ENCODE peak calls at places on chromosomes 13 and 19, in ten cellular contexts. P, X, L, Y, R, I, Z, K, M and J are unnamed samples.

GRCh38 chr19:13051581-13052165 is 51.0 kb downstream of the LYL1 start:
- DNase-seq in Y (peak; percentile 75), X (peak; percentile 76), M (peak; percentile 85), I (peak; percentile 67), Z (peak; percentile 48), P (peak; percentile 69), K (peak; percentile 73), R (no peak), L (peak; percentile 49), J (no peak)

GRCh38 chr19:23799321-23799720 is 40.6 kb upstream of the ZNF681 start:
- DNase-seq in P (no peak), L (no peak), M (no peak), Y (no peak), Z (no peak), K (no peak), R (no peak), I (no peak), X (no peak), J (no peak)

GRCh38 chr19:3683866-3684816 is 16.1 kb downstream of the PIP5K1C start:
- DNase-seq in Y (no peak), K (no peak), I (no peak), X (no peak), M (no peak), L (no peak), R (no peak), P (no peak), Z (peak; percentile 22), J (no peak)

GRCh38 chr19:14443632-14444216 is 10.6 kb downstream of the PKN1 start:
- DNase-seq in K (no peak), Y (no peak), Z (no peak), L (no peak), I (no peak), X (no peak), R (no peak), P (no peak), M (no peak), J (no peak)

GRCh38 chr19:16376241-16376640 is 51.6 kb downstream of the KLF2 start:
- DNase-seq in M (no peak), Y (no peak), I (no peak), R (no peak), L (no peak), P (no peak), X (no peak), Z (no peak), K (no peak), J (no peak)

GRCh38 chr19:6394831-6395230 is 1.9 kb upstream of the GTF2F1 start:
- DNase-seq in Z (no peak), X (no peak), P (no peak), L (no peak), R (no peak), M (no peak), Y (no peak), K (no peak), I (no peak), J (no peak)

GRCh38 chr19:49498475-49498874 is 2.2 kb downstream of the RPS11 start:
- DNase-seq in R (no peak), X (no peak), M (no peak), Z (no peak), L (no peak), I (no peak), P (no peak), Y (no peak), K (no peak), J (no peak)

GRCh38 chr13:49351871-49352270 is 92.0 kb downstream of the CAB39L start:
- DNase-seq in M (no peak), Y (no peak), X (no peak), L (no peak), K (no peak), I (no peak), R (no peak), P (no peak), Z (no peak), J (no peak)

GRCh38 chr13:72541674-72542073 is 185.8 kb downstream of the MZT1 start:
- DNase-seq in P (no peak), R (no peak), X (no peak), Y (peak; percentile 39), L (no peak), I (no peak), Z (no peak), K (no peak), M (no peak), J (no peak)

GRCh38 chr19:19057317-19057716 is 6.5 kb upstream of the SLC25A42 start:
- DNase-seq in M (no peak), I (no peak), Y (no peak), L (no peak), R (no peak), Z (no peak), K (no peak), X (no peak), P (no peak), J (no peak)

GRCh38 chr19:46783670-46784069 is 4.7 kb downstream of the SLC1A5 start:
- DNase-seq in Z (no peak), X (no peak), R (no peak), K (no peak), P (no peak), M (no peak), L (no peak), Y (no peak), I (no peak), J (no peak)

GRCh38 chr19:48318286-48318987 is 6.9 kb upstream of the EMP3 start:
- DNase-seq in Y (no peak), P (no peak), I (no peak), X (no peak), R (no peak), Z (no peak), K (no peak), L (no peak), M (no peak), J (no peak)

GRCh38 chr13:50809133-50810090 is 34.1 kb downstream of the DLEU7 start:
- DNase-seq in I (no peak), R (no peak), X (no peak), Z (no peak), P (no peak), K (no peak), Y (peak; percentile 53), L (no peak), M (no peak), J (no peak)

GRCh38 chr13:19864018-19864338 is 529 bp upstream of the ZMYM5 start:
- DNase-seq in I (no peak), X (peak; percentile 76), Z (peak; percentile 73), P (peak; percentile 72), L (peak; percentile 85), R (no peak), K (peak; percentile 71), Y (peak; percentile 36), M (peak; percentile 83), J (no peak)
- TF ChIP-seq POLR2A in I (no peak), X (no peak), Z (no peak), P (no peak), L (no peak), R (no peak), K (no peak), Y (no peak), M (no peak), J (no peak)

GRCh38 chr13:105537113-105537512 is 998.3 kb downstream of the EFNB2 start:
- DNase-seq in I (no peak), K (no peak), R (no peak), L (no peak), Y (no peak), P (no peak), X (no peak), Z (no peak), M (no peak), J (no peak)

GRCh38 chr13:105541565-105541964 is 993.9 kb downstream of the EFNB2 start:
- DNase-seq in M (no peak), P (no peak), L (no peak), X (no peak), R (no peak), I (no peak), K (no peak), Y (no peak), Z (no peak), J (no peak)

GRCh38 chr13:105543742-105544141 is 991.7 kb downstream of the EFNB2 start:
- DNase-seq in M (no peak), P (no peak), L (no peak), I (no peak), Y (no peak), K (no peak), Z (no peak), X (no peak), R (no peak), J (no peak)

DNA sequence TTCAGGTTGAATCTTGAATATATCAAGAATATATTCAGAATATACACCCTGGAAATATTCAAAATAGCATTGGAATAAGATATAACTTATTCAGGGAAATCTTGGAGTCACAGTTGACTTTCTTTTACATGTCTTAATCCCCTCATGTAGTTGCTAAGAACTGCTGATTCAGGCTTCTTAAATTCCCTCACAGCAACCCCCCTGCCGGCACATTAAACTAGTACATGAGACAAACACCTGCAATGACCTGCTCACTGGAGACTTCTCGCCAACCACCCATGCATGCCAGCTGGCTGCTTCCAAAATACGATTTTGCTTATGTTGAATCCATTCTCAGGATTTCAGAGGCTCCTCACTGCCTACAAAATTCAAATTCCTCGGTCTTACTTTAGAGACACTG is 997.1 kb downstream of the EFNB2 start:
- DNase-seq in M (no peak), R (no peak), Z (no peak), X (no peak), Y (no peak), L (no peak), I (no peak), K (no peak), P (no peak), J (no peak)
- TF ChIP-seq CTCF in M (no peak), R (no peak), Z (no peak), X (no peak), Y (no peak), L (no peak), I (no peak), K (no peak), P (no peak), J (no peak)

GRCh38 chr13:110971486-110971885 is 56.6 kb upstream of the ANKRD10 start:
- DNase-seq in Y (no peak), X (no peak), Z (no peak), I (no peak), P (no peak), M (no peak), K (no peak), R (no peak), L (no peak), J (no peak)
- H3K27me3 ChIP-seq in Y (no peaks in the 10 kb centered on the region), X (no peaks in the 10 kb centered on the region), Z (no peaks in the 10 kb centered on the region), I (no peaks in the 10 kb centered on the region), P (no peaks in the 10 kb centered on the region), M (no peaks in the 10 kb centered on the region), K (no peaks in the 10 kb centered on the region), R (no peaks in the 10 kb centered on the region), L (peaks cover 10% of the 10 kb centered on the region), J (no peaks in the 10 kb centered on the region)

GRCh38 chr19:1037553-1038115 is 2.3 kb upstream of the ABCA7 start:
- DNase-seq in Z (no peak), P (no peak), Y (no peak), R (no peak), L (no peak), M (no peak), X (peak; percentile 13), I (no peak), K (no peak), J (no peak)
- TF ChIP-seq POLR2A in Z (no peak), P (no peak), Y (no peak), R (no peak), L (no peak), M (no peak), X (no peak), I (no peak), K (no peak), J (no peak)